ENCODE peak calls at places on chromosomes 12 and 14, in six cellular contexts. One of them, this sample, is unnamed.

GRCh38 chr14:100622708-100623485 is 35.7 kb upstream of the BEGAIN start:
- DNase-seq in gastrocnemius medialis: no peak
- DNase-seq in GM13976: no peak
- DNase-seq in effector memory CD8-positive, alpha-beta T cell: no peak
- DNase-seq in amygdala: no peak
- DNase-seq in HepG2: no peak
- DNase-seq in this sample: no peak

GRCh38 chr14:69335421-69335820 is 62.7 kb downstream of the ERH start:
- DNase-seq in gastrocnemius medialis: no peak
- DNase-seq in GM13976: no peak
- DNase-seq in effector memory CD8-positive, alpha-beta T cell: no peak
- DNase-seq in amygdala: no peak
- DNase-seq in HepG2: no peak
- DNase-seq in this sample: peak; percentile 24

GRCh38 chr12:87518508-87518907 is 510.7 kb downstream of the C12orf50 start:
- DNase-seq in gastrocnemius medialis: no peak
- DNase-seq in GM13976: no peak
- DNase-seq in effector memory CD8-positive, alpha-beta T cell: no peak
- DNase-seq in amygdala: no peak
- DNase-seq in HepG2: no peak
- DNase-seq in this sample: peak; percentile 51

GRCh38 chr12:66965613-66966012 is 286.7 kb upstream of the GRIP1 start:
- DNase-seq in gastrocnemius medialis: no peak
- DNase-seq in GM13976: no peak
- DNase-seq in effector memory CD8-positive, alpha-beta T cell: no peak
- DNase-seq in amygdala: no peak
- DNase-seq in HepG2: no peak
- DNase-seq in this sample: no peak

GRCh38 chr12:121186826-121187225 is 23.1 kb upstream of the P2RX4 start:
- DNase-seq in gastrocnemius medialis: no peak
- DNase-seq in GM13976: no peak
- DNase-seq in effector memory CD8-positive, alpha-beta T cell: no peak
- DNase-seq in amygdala: no peak
- DNase-seq in HepG2: no peak
- DNase-seq in this sample: no peak

GRCh38 chr12:7144414-7145120 is 14.4 kb downstream of the CLSTN3 start:
- DNase-seq in gastrocnemius medialis: no peak
- DNase-seq in GM13976: peak; percentile 61
- DNase-seq in effector memory CD8-positive, alpha-beta T cell: no peak
- DNase-seq in amygdala: no peak
- DNase-seq in HepG2: no peak
- DNase-seq in this sample: peak; percentile 42

GRCh38 chr14:64507376-64508156 is 3.0 kb downstream of the ZBTB1 start:
- DNase-seq in gastrocnemius medialis: peak; percentile 35
- DNase-seq in GM13976: no peak
- DNase-seq in effector memory CD8-positive, alpha-beta T cell: no peak
- DNase-seq in amygdala: no peak
- DNase-seq in HepG2: no peak
- DNase-seq in this sample: peak; percentile 67

GRCh38 chr12:55743967-55744931 is 1.3 kb downstream of the GDF11 start:
- DNase-seq in gastrocnemius medialis: no peak
- DNase-seq in GM13976: no peak
- DNase-seq in effector memory CD8-positive, alpha-beta T cell: no peak
- DNase-seq in amygdala: no peak
- DNase-seq in HepG2: no peak
- DNase-seq in this sample: no peak

GRCh38 chr14:20607617-20608016 is 16.4 kb upstream of the RNASE12 start:
- DNase-seq in gastrocnemius medialis: no peak
- DNase-seq in GM13976: no peak
- DNase-seq in effector memory CD8-positive, alpha-beta T cell: no peak
- DNase-seq in amygdala: no peak
- DNase-seq in HepG2: no peak
- DNase-seq in this sample: no peak

GRCh38 chr14:29650554-29651269 is 276.9 kb downstream of the PRKD1 start:
- DNase-seq in gastrocnemius medialis: no peak
- DNase-seq in GM13976: no peak
- DNase-seq in effector memory CD8-positive, alpha-beta T cell: no peak
- DNase-seq in amygdala: no peak
- DNase-seq in HepG2: no peak
- DNase-seq in this sample: peak; percentile 83

GRCh38 chr12:6316921-6317692 is 6.6 kb downstream of the PLEKHG6 start:
- DNase-seq in gastrocnemius medialis: no peak
- DNase-seq in GM13976: no peak
- DNase-seq in effector memory CD8-positive, alpha-beta T cell: no peak
- DNase-seq in amygdala: no peak
- DNase-seq in HepG2: no peak
- DNase-seq in this sample: peak; percentile 20

GRCh38 chr12:109820921-109821381 is 12.2 kb downstream of the TRPV4 start:
- DNase-seq in gastrocnemius medialis: no peak
- DNase-seq in GM13976: no peak
- DNase-seq in effector memory CD8-positive, alpha-beta T cell: no peak
- DNase-seq in amygdala: no peak
- DNase-seq in HepG2: no peak
- DNase-seq in this sample: no peak

GRCh38 chr14:64935508-64935907 is 7.0 kb downstream of the GPX2 start:
- DNase-seq in gastrocnemius medialis: no peak
- DNase-seq in GM13976: no peak
- DNase-seq in effector memory CD8-positive, alpha-beta T cell: no peak
- DNase-seq in amygdala: no peak
- DNase-seq in HepG2: no peak
- DNase-seq in this sample: no peak

GRCh38 chr12:104951759-104952509 is 6.2 kb downstream of the SLC41A2 start:
- DNase-seq in gastrocnemius medialis: no peak
- DNase-seq in GM13976: no peak
- DNase-seq in effector memory CD8-positive, alpha-beta T cell: no peak
- DNase-seq in amygdala: no peak
- DNase-seq in HepG2: no peak
- DNase-seq in this sample: peak; percentile 83

GRCh38 chr12:108043750-108044149 is 85.3 kb upstream of the WSCD2 start:
- DNase-seq in gastrocnemius medialis: no peak
- DNase-seq in GM13976: no peak
- DNase-seq in effector memory CD8-positive, alpha-beta T cell: no peak
- DNase-seq in amygdala: no peak
- DNase-seq in HepG2: no peak
- DNase-seq in this sample: no peak

GRCh38 chr12:58530421-58531067 is 389.8 kb downstream of the LRIG3 start:
- DNase-seq in gastrocnemius medialis: no peak
- DNase-seq in GM13976: no peak
- DNase-seq in effector memory CD8-positive, alpha-beta T cell: no peak
- DNase-seq in amygdala: no peak
- DNase-seq in HepG2: no peak
- DNase-seq in this sample: peak; percentile 92

GRCh38 chr14:104891121-104891551 is 26.1 kb downstream of the CEP170B start:
- DNase-seq in gastrocnemius medialis: no peak
- DNase-seq in GM13976: no peak
- DNase-seq in effector memory CD8-positive, alpha-beta T cell: no peak
- DNase-seq in amygdala: no peak
- DNase-seq in HepG2: no peak
- DNase-seq in this sample: no peak

GRCh38 chr12:64824500-64825142 is at the start of gene TBC1D30:
- DNase-seq in gastrocnemius medialis: no peak
- DNase-seq in GM13976: peak; percentile 78
- DNase-seq in effector memory CD8-positive, alpha-beta T cell: no peak
- DNase-seq in amygdala: no peak
- DNase-seq in HepG2: no peak
- DNase-seq in this sample: peak; percentile 34

GRCh38 chr12:132825089-132825488 is 3.6 kb downstream of the GOLGA3 start:
- DNase-seq in gastrocnemius medialis: no peak
- DNase-seq in GM13976: no peak
- DNase-seq in effector memory CD8-positive, alpha-beta T cell: no peak
- DNase-seq in amygdala: no peak
- DNase-seq in HepG2: no peak
- DNase-seq in this sample: no peak

GRCh38 chr12:132356686-132357622 is 27.6 kb upstream of the GALNT9 start:
- DNase-seq in gastrocnemius medialis: no peak
- DNase-seq in GM13976: no peak
- DNase-seq in effector memory CD8-positive, alpha-beta T cell: no peak
- DNase-seq in amygdala: no peak
- DNase-seq in HepG2: no peak
- DNase-seq in this sample: peak; percentile 82

GRCh38 chr12:75814856-75815754 is 216.5 kb downstream of the PHLDA1 start:
- DNase-seq in gastrocnemius medialis: no peak
- DNase-seq in GM13976: peak; percentile 25
- DNase-seq in effector memory CD8-positive, alpha-beta T cell: peak; percentile 10
- DNase-seq in amygdala: no peak
- DNase-seq in HepG2: no peak
- DNase-seq in this sample: peak; percentile 97

GRCh38 chr12:116201908-116202307 is 75.6 kb downstream of the MED13L start:
- DNase-seq in gastrocnemius medialis: no peak
- DNase-seq in GM13976: no peak
- DNase-seq in effector memory CD8-positive, alpha-beta T cell: no peak
- DNase-seq in amygdala: no peak
- DNase-seq in HepG2: no peak
- DNase-seq in this sample: peak; percentile 47

GRCh38 chr14:101705733-101706508 is 55.6 kb upstream of the PPP2R5C start:
- DNase-seq in gastrocnemius medialis: peak; percentile 13
- DNase-seq in GM13976: no peak
- DNase-seq in effector memory CD8-positive, alpha-beta T cell: no peak
- DNase-seq in amygdala: no peak
- DNase-seq in HepG2: no peak
- DNase-seq in this sample: peak; percentile 47

GRCh38 chr12:107788281-107788680 is 13.8 kb downstream of the ASCL4 start:
- DNase-seq in gastrocnemius medialis: no peak
- DNase-seq in GM13976: no peak
- DNase-seq in effector memory CD8-positive, alpha-beta T cell: no peak
- DNase-seq in amygdala: no peak
- DNase-seq in HepG2: no peak
- DNase-seq in this sample: no peak

GRCh38 chr12:122032570-122032969 is 10.9 kb downstream of the BCL7A start:
- DNase-seq in gastrocnemius medialis: no peak
- DNase-seq in GM13976: peak; percentile 23
- DNase-seq in effector memory CD8-positive, alpha-beta T cell: no peak
- DNase-seq in amygdala: no peak
- DNase-seq in HepG2: no peak
- DNase-seq in this sample: no peak

GRCh38 chr12:107335802-107336570 is 242.6 kb upstream of the CRY1 start:
- DNase-seq in gastrocnemius medialis: no peak
- DNase-seq in GM13976: no peak
- DNase-seq in effector memory CD8-positive, alpha-beta T cell: no peak
- DNase-seq in amygdala: no peak
- DNase-seq in HepG2: no peak
- DNase-seq in this sample: no peak

GRCh38 chr12:116472193-116472592 is 87.0 kb upstream of the MAP1LC3B2 start:
- DNase-seq in gastrocnemius medialis: no peak
- DNase-seq in GM13976: no peak
- DNase-seq in effector memory CD8-positive, alpha-beta T cell: no peak
- DNase-seq in amygdala: no peak
- DNase-seq in HepG2: no peak
- DNase-seq in this sample: no peak

GRCh38 chr12:67766370-67766769 is 117.8 kb downstream of the DYRK2 start:
- DNase-seq in gastrocnemius medialis: no peak
- DNase-seq in GM13976: no peak
- DNase-seq in effector memory CD8-positive, alpha-beta T cell: no peak
- DNase-seq in amygdala: no peak
- DNase-seq in HepG2: no peak
- DNase-seq in this sample: peak; percentile 82

GRCh38 chr14:75806247-75806876 is 145.3 kb downstream of the TTLL5 start:
- DNase-seq in gastrocnemius medialis: no peak
- DNase-seq in GM13976: no peak
- DNase-seq in effector memory CD8-positive, alpha-beta T cell: no peak
- DNase-seq in amygdala: no peak
- DNase-seq in HepG2: no peak
- DNase-seq in this sample: no peak

GRCh38 chr14:102872020-102872419 is 50.4 kb upstream of the AMN start:
- DNase-seq in gastrocnemius medialis: no peak
- DNase-seq in GM13976: no peak
- DNase-seq in effector memory CD8-positive, alpha-beta T cell: peak; percentile 28
- DNase-seq in amygdala: no peak
- DNase-seq in HepG2: no peak
- DNase-seq in this sample: no peak

GRCh38 chr12:88339966-88340365 is 197.9 kb downstream of the TMTC3 start:
- DNase-seq in gastrocnemius medialis: no peak
- DNase-seq in GM13976: no peak
- DNase-seq in effector memory CD8-positive, alpha-beta T cell: no peak
- DNase-seq in amygdala: no peak
- DNase-seq in HepG2: no peak
- DNase-seq in this sample: peak; percentile 67

GRCh38 chr12:107635139-107635538 is 50.5 kb upstream of the PWP1 start:
- DNase-seq in gastrocnemius medialis: no peak
- DNase-seq in GM13976: no peak
- DNase-seq in effector memory CD8-positive, alpha-beta T cell: no peak
- DNase-seq in amygdala: no peak
- DNase-seq in HepG2: no peak
- DNase-seq in this sample: peak; percentile 27

GRCh38 chr14:50018236-50019210 is 97.8 kb downstream of the VCPKMT start:
- DNase-seq in gastrocnemius medialis: peak; percentile 72
- DNase-seq in GM13976: no peak
- DNase-seq in effector memory CD8-positive, alpha-beta T cell: no peak
- DNase-seq in amygdala: no peak
- DNase-seq in HepG2: peak; percentile 83
- DNase-seq in this sample: peak; percentile 60

GRCh38 chr12:6336859-6337744 is 4.8 kb downstream of the TNFRSF1A start:
- DNase-seq in gastrocnemius medialis: no peak
- DNase-seq in GM13976: no peak
- DNase-seq in effector memory CD8-positive, alpha-beta T cell: peak; percentile 74
- DNase-seq in amygdala: no peak
- DNase-seq in HepG2: no peak
- DNase-seq in this sample: peak; percentile 46

GRCh38 chr12:79897617-79898016 is 37.3 kb downstream of the PPP1R12A start:
- DNase-seq in gastrocnemius medialis: no peak
- DNase-seq in GM13976: no peak
- DNase-seq in effector memory CD8-positive, alpha-beta T cell: no peak
- DNase-seq in amygdala: no peak
- DNase-seq in HepG2: peak; percentile 14
- DNase-seq in this sample: peak; percentile 89

This sample was measured in iris pigment epithelial cell.